ENCODE peak calls at places on chromosomes 7 and 10, in nine cellular contexts. G, O, K, V, Z, M, X, F and H are unnamed samples.

GRCh38 chr7:2104716-2105115 is 128.0 kb downstream of the MAD1L1 start:
- DNase-seq in G (peak; percentile 82), O (peak; percentile 71), K (no peak), V (no peak), Z (no peak), M (no peak), X (no peak), F (no peak), H (no peak)

GRCh38 chr10:68566955-68567354 is 6.8 kb downstream of the TET1 start:
- DNase-seq in G (no peak), O (no peak), K (no peak), V (no peak), Z (no peak), M (peak; percentile 74), X (no peak), F (no peak), H (no peak)

GRCh38 chr10:17993361-17993760 is 41.6 kb downstream of the SLC39A12 start:
- DNase-seq in G (no peak), O (no peak), K (no peak), V (no peak), Z (no peak), M (no peak), X (no peak), F (no peak), H (no peak)

GRCh38 chr10:6011558-6011957 is 34.2 kb upstream of the IL15RA start:
- DNase-seq in G (no peak), O (no peak), K (no peak), V (peak; percentile 10), Z (no peak), M (no peak), X (no peak), F (no peak), H (no peak)

GRCh38 chr10:119270893-119271361 is 63.6 kb downstream of the GRK5 start:
- DNase-seq in G (no peak), O (peak; percentile 71), K (peak; percentile 75), V (peak; percentile 83), Z (peak; percentile 87), M (peak; percentile 56), X (peak; percentile 50), F (peak; percentile 41), H (no peak)

GRCh38 chr7:111718886-111719285 is 156.6 kb upstream of the IMMP2L start:
- DNase-seq in G (no peak), O (no peak), K (no peak), V (no peak), Z (no peak), M (no peak), X (no peak), F (no peak), H (no peak)

GRCh38 chr7:112205348-112206237 is 606 bp downstream of the DOCK4 start:
- DNase-seq in G (peak; percentile 54), O (peak; percentile 72), K (peak; percentile 62), V (peak; percentile 60), Z (peak; percentile 73), M (peak; percentile 68), X (peak; percentile 54), F (peak; percentile 7), H (peak; percentile 37)

GRCh38 chr7:81211617-81212016 is 292.8 kb upstream of the SEMA3C start:
- DNase-seq in G (no peak), O (no peak), K (no peak), V (no peak), Z (no peak), M (no peak), X (no peak), F (no peak), H (no peak)

GRCh38 chr10:63935705-63936104 is 414.5 kb downstream of the REEP3 start:
- DNase-seq in G (no peak), O (no peak), K (no peak), V (no peak), Z (no peak), M (peak; percentile 30), X (peak; percentile 7), F (no peak), H (no peak)

GRCh38 chr7:157073335-157073734 is 62.9 kb upstream of the MNX1 start:
- DNase-seq in G (no peak), O (no peak), K (no peak), V (no peak), Z (no peak), M (no peak), X (no peak), F (no peak), H (no peak)

GRCh38 chr10:94725871-94726270 is 36.6 kb upstream of the CYP2C19 start:
- DNase-seq in G (no peak), O (no peak), K (no peak), V (no peak), Z (no peak), M (no peak), X (no peak), F (no peak), H (no peak)

GRCh38 chr7:112707655-112708054 is 82.5 kb downstream of the TMEM168 start:
- DNase-seq in G (no peak), O (no peak), K (no peak), V (no peak), Z (no peak), M (peak; percentile 7), X (no peak), F (no peak), H (no peak)

GRCh38 chr10:60578217-60578616 is 188.5 kb upstream of the ANK3 start:
- DNase-seq in G (no peak), O (no peak), K (no peak), V (no peak), Z (no peak), M (no peak), X (no peak), F (no peak), H (no peak)

GRCh38 chr10:77305650-77306632 is 331.7 kb downstream of the KCNMA1 start:
- DNase-seq in G (no peak), O (no peak), K (no peak), V (no peak), Z (no peak), M (no peak), X (no peak), F (no peak), H (no peak)

GRCh38 chr7:8436965-8437364 is 3.6 kb downstream of the NXPH1 start:
- DNase-seq in G (no peak), O (no peak), K (no peak), V (peak; percentile 48), Z (no peak), M (peak; percentile 88), X (peak; percentile 40), F (peak; percentile 50), H (no peak)

GRCh38 chr10:13660545-13660920 is 73.8 kb downstream of the PRPF18 start:
- DNase-seq in G (no peak), O (no peak), K (no peak), V (no peak), Z (no peak), M (no peak), X (no peak), F (no peak), H (no peak)

DNA sequence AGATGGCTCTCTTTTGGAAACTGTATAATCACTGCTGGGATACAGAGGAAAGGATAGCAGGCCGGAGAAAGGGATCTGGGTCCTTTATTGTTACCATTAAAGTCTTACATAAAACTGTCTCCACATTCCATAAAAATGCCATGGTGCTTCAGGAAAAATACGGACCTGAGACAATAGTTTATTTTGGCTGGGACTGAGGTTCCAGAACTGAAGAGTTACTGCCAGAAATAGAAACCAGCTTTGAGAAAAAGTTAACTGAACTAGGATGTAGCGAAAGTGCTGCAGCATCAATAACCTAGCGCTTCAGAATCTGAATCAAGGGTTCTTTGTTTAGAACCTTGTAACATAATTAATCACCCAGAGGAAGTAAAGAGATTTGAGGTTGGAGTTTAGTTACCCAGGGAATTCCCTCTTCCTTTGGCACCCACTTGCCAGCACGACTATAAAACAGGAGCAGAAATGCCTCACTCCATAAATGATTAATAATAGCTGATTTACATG is 38.0 kb downstream of the MEOX2 start:
- DNase-seq in G (no peak), O (no peak), K (no peak), V (no peak), Z (no peak), M (no peak), X (no peak), F (no peak), H (no peak)
- H3K4me3 ChIP-seq in G (no peak overlapping the region), O (no peak overlapping the region), K (no peak overlapping the region), V (no peak overlapping the region), Z (peak overlapping the region; percentile 28), M (no peak overlapping the region), X (no peak overlapping the region), F (no peak overlapping the region), H (no peak overlapping the region)

DNA sequence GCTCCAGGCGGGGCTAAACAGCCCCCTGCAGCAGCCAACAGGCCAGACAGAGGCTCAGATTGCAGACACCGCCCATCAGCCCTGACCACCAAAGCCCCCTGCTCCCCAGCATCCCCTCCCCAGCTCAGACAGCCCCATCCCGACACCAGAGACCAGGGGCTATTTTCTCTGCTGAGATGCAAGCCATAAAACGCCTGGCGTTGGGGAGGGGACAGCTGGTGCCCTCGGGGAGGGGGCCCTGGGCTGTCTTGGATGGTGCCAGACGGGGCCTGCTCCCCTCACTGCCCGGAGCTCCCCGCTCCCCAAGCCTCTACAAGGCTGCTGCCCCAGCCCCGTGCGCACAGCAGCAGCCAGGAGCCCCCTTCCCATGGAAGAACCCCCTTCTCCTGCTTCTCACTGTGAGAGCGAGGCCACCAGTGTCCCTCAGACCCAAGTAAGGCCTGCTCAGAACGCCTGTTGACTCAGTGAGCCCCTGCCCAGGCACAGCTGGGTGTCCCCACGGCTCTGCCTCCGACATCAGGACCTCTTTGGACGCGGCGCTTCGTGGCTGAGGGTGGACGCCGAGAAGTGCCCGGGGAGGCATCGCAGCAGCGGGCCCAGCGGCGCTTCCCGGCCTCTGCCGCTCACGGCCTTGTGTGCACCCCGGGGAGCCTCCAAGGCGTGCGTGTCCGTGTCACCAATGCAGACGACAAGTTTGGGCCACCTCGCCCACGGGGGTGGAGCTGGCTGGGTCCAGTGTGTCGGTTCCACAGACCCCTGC is 32.0 kb downstream of the GET4 start:
- DNase-seq in G (no peak), O (no peak), K (no peak), V (no peak), Z (no peak), M (no peak), X (no peak), F (no peak), H (no peak)
- H3K4me3 ChIP-seq in G (no peak overlapping the region), O (no peak overlapping the region), K (peak overlapping the region; percentile 51), V (peak overlapping the region; percentile 22), Z (peak overlapping the region; percentile 54), M (no peak overlapping the region), X (peak overlapping the region; percentile 42), F (no peak overlapping the region), H (peak overlapping the region; percentile 34)

GRCh38 chr10:2543974-2544373 is 523.4 kb upstream of the PFKP start:
- DNase-seq in G (no peak), O (no peak), K (no peak), V (no peak), Z (no peak), M (no peak), X (no peak), F (no peak), H (no peak)
- H3K4me3 ChIP-seq in G (no peak overlapping the region), O (no peak overlapping the region), K (no peak overlapping the region), V (no peak overlapping the region), Z (no peak overlapping the region), M (no peak overlapping the region), X (no peak overlapping the region), F (no peak overlapping the region), H (no peak overlapping the region)

GRCh38 chr7:18497082-18497481 is 1.5 kb downstream of the HDAC9 start:
- DNase-seq in G (no peak), O (no peak), K (no peak), V (no peak), Z (no peak), M (no peak), X (no peak), F (no peak), H (no peak)
- H3K4me3 ChIP-seq in G (peak overlapping the region; percentile 1), O (no peak overlapping the region), K (peak overlapping the region; percentile 69), V (no peak overlapping the region), Z (peak overlapping the region; percentile 68), M (peak overlapping the region; percentile 83), X (no peak overlapping the region), F (no peak overlapping the region), H (peak overlapping the region; percentile 67)